ENCODE peak calls at places on chromosome 19, in seven cellular contexts. One of them, this sample, is unnamed.

GRCh38 chr19:34265221-34265650 is 10.9 kb downstream of the GARRE1 start:
- DNase-seq in naive thymus-derived CD4-positive, alpha-beta T cell: no peak
- DNase-seq in mesendoderm: peak; percentile 45
- DNase-seq in trophoblast cell: no peak
- DNase-seq in HTR-8/SVneo: no peak
- DNase-seq in GM04504: no peak
- DNase-seq in cardiac muscle cell: no peak
- DNase-seq in this sample: no peak

GRCh38 chr19:45250216-45250831 is 747 bp upstream of the MARK4 start:
- DNase-seq in naive thymus-derived CD4-positive, alpha-beta T cell: no peak
- DNase-seq in HTR-8/SVneo: no peak
- DNase-seq in GM04504: no peak
- DNase-seq in trophoblast cell: peak; percentile 93
- DNase-seq in cardiac muscle cell: no peak
- DNase-seq in mesendoderm: peak; percentile 39
- DNase-seq in this sample: no peak

GRCh38 chr19:50181121-50181520 is 18.0 kb upstream of the IZUMO2 start:
- DNase-seq in mesendoderm: no peak
- DNase-seq in trophoblast cell: no peak
- DNase-seq in HTR-8/SVneo: no peak
- DNase-seq in naive thymus-derived CD4-positive, alpha-beta T cell: no peak
- DNase-seq in GM04504: no peak
- DNase-seq in cardiac muscle cell: no peak
- DNase-seq in this sample: no peak

GRCh38 chr19:41849067-41849466 is 4.2 kb downstream of the DMRTC2 start:
- DNase-seq in mesendoderm: no peak
- DNase-seq in cardiac muscle cell: no peak
- DNase-seq in GM04504: no peak
- DNase-seq in naive thymus-derived CD4-positive, alpha-beta T cell: no peak
- DNase-seq in trophoblast cell: no peak
- DNase-seq in HTR-8/SVneo: no peak
- DNase-seq in this sample: no peak

GRCh38 chr19:38805180-38805579 is 7.6 kb downstream of the LGALS4 start:
- DNase-seq in GM04504: no peak
- DNase-seq in cardiac muscle cell: no peak
- DNase-seq in naive thymus-derived CD4-positive, alpha-beta T cell: no peak
- DNase-seq in trophoblast cell: no peak
- DNase-seq in HTR-8/SVneo: no peak
- DNase-seq in mesendoderm: no peak
- DNase-seq in this sample: no peak

GRCh38 chr19:4913996-4914735 is 4.9 kb downstream of the UHRF1 start:
- DNase-seq in mesendoderm: peak; percentile 51
- DNase-seq in naive thymus-derived CD4-positive, alpha-beta T cell: no peak
- DNase-seq in trophoblast cell: no peak
- DNase-seq in cardiac muscle cell: no peak
- DNase-seq in HTR-8/SVneo: no peak
- DNase-seq in GM04504: no peak
- DNase-seq in this sample: no peak

GRCh38 chr19:45497791-45498190 is 452 bp upstream of the PPM1N start:
- DNase-seq in trophoblast cell: no peak
- DNase-seq in naive thymus-derived CD4-positive, alpha-beta T cell: no peak
- DNase-seq in HTR-8/SVneo: no peak
- DNase-seq in GM04504: no peak
- DNase-seq in mesendoderm: no peak
- DNase-seq in cardiac muscle cell: no peak
- DNase-seq in this sample: no peak

GRCh38 chr19:38975861-38976271 is 324 bp upstream of the FBXO17 start:
- DNase-seq in cardiac muscle cell: peak; percentile 60
- DNase-seq in naive thymus-derived CD4-positive, alpha-beta T cell: no peak
- DNase-seq in mesendoderm: peak; percentile 74
- DNase-seq in GM04504: no peak
- DNase-seq in trophoblast cell: peak; percentile 12
- DNase-seq in HTR-8/SVneo: no peak
- DNase-seq in this sample: no peak

GRCh38 chr19:10855879-10856522 is 7.8 kb downstream of the C19orf38 start:
- DNase-seq in HTR-8/SVneo: no peak
- DNase-seq in GM04504: no peak
- DNase-seq in cardiac muscle cell: peak; percentile 25
- DNase-seq in naive thymus-derived CD4-positive, alpha-beta T cell: no peak
- DNase-seq in trophoblast cell: peak; percentile 43
- DNase-seq in mesendoderm: peak; percentile 51
- DNase-seq in this sample: no peak

GRCh38 chr19:1027953-1028902 is 1.8 kb downstream of the CNN2 start:
- DNase-seq in GM04504: peak; percentile 93
- DNase-seq in cardiac muscle cell: peak; percentile 98
- DNase-seq in HTR-8/SVneo: peak; percentile 84
- DNase-seq in trophoblast cell: peak; percentile 47
- DNase-seq in mesendoderm: peak; percentile 95
- DNase-seq in naive thymus-derived CD4-positive, alpha-beta T cell: peak; percentile 77
- DNase-seq in this sample: peak; percentile 52

GRCh38 chr19:19750842-19751790 is 18.2 kb upstream of the ZNF14 start:
- DNase-seq in naive thymus-derived CD4-positive, alpha-beta T cell: no peak
- DNase-seq in mesendoderm: no peak
- DNase-seq in trophoblast cell: no peak
- DNase-seq in HTR-8/SVneo: no peak
- DNase-seq in cardiac muscle cell: no peak
- DNase-seq in GM04504: no peak
- DNase-seq in this sample: no peak

GRCh38 chr19:50377051-50377441 is 789 bp downstream of the NR1H2 start:
- DNase-seq in mesendoderm: peak; percentile 74
- DNase-seq in trophoblast cell: peak; percentile 34
- DNase-seq in naive thymus-derived CD4-positive, alpha-beta T cell: peak; percentile 57
- DNase-seq in GM04504: no peak
- DNase-seq in cardiac muscle cell: no peak
- DNase-seq in HTR-8/SVneo: no peak
- DNase-seq in this sample: peak; percentile 58

GRCh38 chr19:873084-874019 is 13.9 kb downstream of the CFD start:
- DNase-seq in trophoblast cell: no peak
- DNase-seq in mesendoderm: peak; percentile 74
- DNase-seq in HTR-8/SVneo: no peak
- DNase-seq in naive thymus-derived CD4-positive, alpha-beta T cell: peak; percentile 87
- DNase-seq in GM04504: peak; percentile 68
- DNase-seq in cardiac muscle cell: peak; percentile 80
- DNase-seq in this sample: peak; percentile 56

GRCh38 chr19:5191091-5191490 is 149.5 kb downstream of the PTPRS start:
- DNase-seq in GM04504: no peak
- DNase-seq in cardiac muscle cell: no peak
- DNase-seq in naive thymus-derived CD4-positive, alpha-beta T cell: no peak
- DNase-seq in trophoblast cell: peak; percentile 56
- DNase-seq in HTR-8/SVneo: no peak
- DNase-seq in mesendoderm: peak; percentile 52
- DNase-seq in this sample: no peak

GRCh38 chr19:6062274-6062673 is 48.0 kb downstream of the RFX2 start:
- DNase-seq in cardiac muscle cell: peak; percentile 45
- DNase-seq in naive thymus-derived CD4-positive, alpha-beta T cell: no peak
- DNase-seq in mesendoderm: no peak
- DNase-seq in HTR-8/SVneo: no peak
- DNase-seq in GM04504: no peak
- DNase-seq in trophoblast cell: peak; percentile 57
- DNase-seq in this sample: no peak

GRCh38 chr19:39406656-39407393 is at the start of gene ZFP36:
- DNase-seq in cardiac muscle cell: peak; percentile 90
- DNase-seq in trophoblast cell: peak; percentile 84
- DNase-seq in naive thymus-derived CD4-positive, alpha-beta T cell: peak; percentile 89
- DNase-seq in mesendoderm: peak; percentile 84
- DNase-seq in HTR-8/SVneo: no peak
- DNase-seq in GM04504: peak; percentile 76
- DNase-seq in this sample: peak; percentile 68

GRCh38 chr19:45767410-45767880 is 1.6 kb downstream of the SIX5 start:
- DNase-seq in trophoblast cell: peak; percentile 74
- DNase-seq in GM04504: peak; percentile 73
- DNase-seq in mesendoderm: peak; percentile 66
- DNase-seq in naive thymus-derived CD4-positive, alpha-beta T cell: no peak
- DNase-seq in HTR-8/SVneo: peak; percentile 78
- DNase-seq in cardiac muscle cell: peak; percentile 93
- DNase-seq in this sample: no peak

GRCh38 chr19:30851646-30852045 is 479.5 kb downstream of the ZNF536 start:
- DNase-seq in HTR-8/SVneo: no peak
- DNase-seq in cardiac muscle cell: no peak
- DNase-seq in naive thymus-derived CD4-positive, alpha-beta T cell: no peak
- DNase-seq in GM04504: no peak
- DNase-seq in trophoblast cell: no peak
- DNase-seq in mesendoderm: no peak
- DNase-seq in this sample: no peak

This sample was measured in HCT116.